ENCODE peak calls at places on chromosomes 6 and 20, in four cellular contexts. V, P, L and X are unnamed samples.

GRCh38 chr6:133761706-133762105 is 127.2 kb upstream of the TCF21 start:
- DNase-seq in V (no peak), P (no peak), L (no peak), X (no peak)

GRCh38 chr20:54524849-54525248 is 49.5 kb downstream of the DOK5 start:
- DNase-seq in V (no peak), P (no peak), L (no peak), X (no peak)

GRCh38 chr20:57325632-57326356 is 3.8 kb upstream of the SPO11 start:
- DNase-seq in V (no peak), P (no peak), L (no peak), X (no peak)

GRCh38 chr6:165676435-165677068 is 13.5 kb upstream of the PDE10A start:
- DNase-seq in V (no peak), P (no peak), L (no peak), X (no peak)

GRCh38 chr6:133802861-133803260 is 86.1 kb upstream of the TCF21 start:
- DNase-seq in V (no peak), P (no peak), L (no peak), X (no peak)

GRCh38 chr6:148370171-148370570 is 27.5 kb downstream of the SASH1 start:
- DNase-seq in V (no peak), P (no peak), L (no peak), X (no peak)

GRCh38 chr20:14193885-14194284 is 143.5 kb downstream of the FLRT3 start:
- DNase-seq in V (peak), P (no peak), L (no peak), X (no peak)

GRCh38 chr6:144678844-144679243 is 393.7 kb downstream of the UTRN start:
- DNase-seq in V (no peak), P (no peak), L (no peak), X (no peak)

GRCh38 chr20:24478584-24478983 is 9.2 kb downstream of the SYNDIG1 start:
- DNase-seq in V (no peak), P (no peak), L (no peak), X (no peak)

GRCh38 chr20:17518339-17519052 is 12.7 kb downstream of the BFSP1 start:
- DNase-seq in V (no peak), P (no peak), L (no peak), X (no peak)

GRCh38 chr20:19794941-19795340 is 36.9 kb downstream of the RIN2 start:
- DNase-seq in V (no peak), P (no peak), L (no peak), X (no peak)

GRCh38 chr20:36629719-36630340 is 16.2 kb downstream of the SLA2 start:
- DNase-seq in V (no peak), P (no peak), L (no peak), X (no peak)

GRCh38 chr6:169659820-169660610 is 41.8 kb downstream of the WDR27 start:
- DNase-seq in V (no peak), P (no peak), L (no peak), X (no peak)

GRCh38 chr6:167799033-167799933 is 27.4 kb upstream of the AFDN start:
- DNase-seq in V (no peak), P (no peak), L (no peak), X (no peak)

GRCh38 chr6:123527406-123527805 is 109.3 kb downstream of the TRDN start:
- DNase-seq in V (no peak), P (no peak), L (no peak), X (no peak)

GRCh38 chr6:154605207-154605877 is 94.9 kb upstream of the CNKSR3 start:
- DNase-seq in V (no peak), P (no peak), L (no peak), X (no peak)

GRCh38 chr6:81752084-81752968 is at the start of gene TENT5A:
- DNase-seq in V (peak), P (no peak), L (peak), X (peak)

GRCh38 chr20:18832801-18833200 is 19.2 kb downstream of the SCP2D1 start:
- DNase-seq in V (no peak), P (no peak), L (no peak), X (no peak)

GRCh38 chr6:37630281-37630799 is 67.3 kb downstream of the MDGA1 start:
- DNase-seq in V (peak), P (peak), L (peak), X (peak)

GRCh38 chr6:90048191-90048969 is 154.1 kb downstream of the GJA10 start:
- DNase-seq in V (no peak), P (no peak), L (no peak), X (no peak)

GRCh38 chr6:118783931-118784528 is 109.9 kb upstream of the ASF1A start:
- DNase-seq in V (no peak), P (no peak), L (no peak), X (no peak)

GRCh38 chr6:5359413-5359812 is 98.1 kb downstream of the FARS2 start:
- DNase-seq in V (no peak), P (no peak), L (no peak), X (no peak)

GRCh38 chr6:6729971-6730370 is 141.5 kb downstream of the LY86 start:
- DNase-seq in V (no peak), P (no peak), L (no peak), X (no peak)

GRCh38 chr20:4451487-4451886 is 270.2 kb upstream of the PRND start:
- DNase-seq in V (no peak), P (no peak), L (no peak), X (no peak)

GRCh38 chr6:129644567-129645015 is 65.4 kb downstream of the ARHGAP18 start:
- DNase-seq in V (no peak), P (no peak), L (peak), X (peak)
- TF ChIP-seq REST in V (no peak), P (no peak), L (no peak), X (no peak)

DNA sequence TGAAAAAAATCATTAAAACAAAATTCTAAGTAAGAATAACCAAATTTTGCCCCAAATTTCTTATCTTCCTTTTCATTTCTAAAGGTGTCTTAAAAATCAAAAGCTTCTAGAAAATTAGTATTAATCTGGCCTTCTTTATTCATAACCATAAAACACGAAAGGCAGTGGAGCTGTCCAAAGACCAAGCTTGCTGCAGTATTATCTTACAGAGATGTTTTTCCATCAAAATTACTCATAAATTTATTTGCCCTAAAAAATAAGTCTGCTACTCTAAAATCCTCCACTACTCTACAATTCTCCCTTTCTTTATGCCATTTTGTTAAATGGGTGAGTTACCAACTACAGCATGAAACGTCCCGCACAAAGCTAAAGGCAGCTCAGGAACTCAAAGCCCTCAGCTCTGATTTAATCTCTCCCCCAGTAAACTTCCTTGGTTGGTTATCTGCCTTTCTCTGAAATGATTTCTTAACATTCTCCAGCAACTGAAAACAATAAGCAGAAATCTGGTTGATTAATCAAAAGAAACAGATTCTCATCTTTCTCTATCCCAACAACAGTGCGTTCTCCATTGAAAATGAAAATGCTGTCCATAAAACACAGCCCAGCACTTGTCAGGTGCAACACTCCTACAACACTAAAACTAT is 2.1 kb downstream of the USP49 start:
- DNase-seq in V (no peak), P (no peak), L (no peak), X (no peak)
- TF ChIP-seq REST in V (no peak), P (no peak), L (no peak), X (no peak)

GRCh38 chr20:62145688-62146018 is 2.1 kb downstream of the SS18L1 start:
- DNase-seq in V (no peak), P (no peak), L (no peak), X (no peak)

GRCh38 chr20:62141397-62142251 is 1.6 kb downstream of the PSMA7 start:
- DNase-seq in V (no peak), P (no peak), L (no peak), X (peak)

GRCh38 chr20:62142252-62143117 is 709 bp downstream of the PSMA7 start:
- DNase-seq in V (no peak), P (no peak), L (no peak), X (no peak)

GRCh38 chr20:62143976-62144825 is 632 bp downstream of the SS18L1 start:
- DNase-seq in V (peak), P (no peak), L (no peak), X (peak)

GRCh38 chr20:62143118-62143975 is at the start of the genes PSMA7 and SS18L1:
- DNase-seq in V (peak), P (no peak), L (peak), X (peak)
- TF ChIP-seq REST in V (no peak), P (no peak), L (no peak), X (no peak)

GRCh38 chr20:32206383-32207210 is 946 bp downstream of the PLAGL2 start:
- DNase-seq in V (no peak), P (no peak), L (no peak), X (no peak)
- TF ChIP-seq REST in V (no peak), P (no peak), L (no peak), X (no peak)

GRCh38 chr6:91654844-91655192 is 1067.9 kb upstream of the MAP3K7 start:
- DNase-seq in V (no peak), P (no peak), L (no peak), X (no peak)

GRCh38 chr6:91659881-91660280 is 1073.0 kb upstream of the MAP3K7 start:
- DNase-seq in V (no peak), P (no peak), L (no peak), X (no peak)

GRCh38 chr6:91653324-91653723 is 1066.5 kb upstream of the MAP3K7 start:
- DNase-seq in V (no peak), P (no peak), L (no peak), X (no peak)

DNA sequence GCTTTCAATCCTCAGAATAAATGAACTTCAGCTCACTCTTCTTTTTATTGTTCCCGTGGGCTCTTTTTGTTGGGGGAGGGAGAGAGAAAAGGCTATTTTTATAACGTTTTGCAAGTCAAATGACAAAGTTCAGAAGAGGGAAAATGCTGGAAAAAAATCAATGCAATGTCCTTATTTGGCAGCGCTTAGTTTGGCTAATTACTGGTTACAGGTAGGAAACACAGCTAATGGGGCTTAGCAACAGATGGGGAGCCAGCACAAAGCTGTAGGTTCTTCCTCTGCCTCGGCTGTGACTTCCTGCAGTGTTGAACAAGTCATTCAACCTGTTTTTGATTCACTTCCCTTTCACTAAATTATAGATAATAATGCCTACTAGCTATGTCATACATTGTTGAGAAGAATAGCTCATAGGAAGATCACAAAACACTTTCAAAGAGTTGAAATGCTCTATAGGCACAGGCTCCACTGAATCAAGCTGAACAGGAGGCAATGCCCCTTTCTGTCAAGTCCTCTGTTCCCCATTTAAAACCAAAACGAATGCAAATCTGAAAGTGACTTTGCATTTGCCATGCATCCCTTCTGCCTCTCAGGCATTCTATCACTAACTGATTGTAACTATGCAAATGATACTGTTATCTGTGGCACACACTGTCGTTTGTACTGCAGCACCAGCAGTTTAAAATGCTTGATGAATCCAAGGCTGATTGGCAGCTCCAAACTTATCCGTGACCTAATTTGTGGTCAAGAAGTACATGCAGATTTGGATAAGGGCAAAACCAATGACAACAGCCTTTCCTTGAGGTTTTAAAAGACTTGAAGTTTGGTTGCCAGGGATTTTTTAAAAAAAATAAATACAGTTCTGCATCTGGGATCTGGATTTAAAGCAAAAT is 1067.3 kb upstream of the MAP3K7 start:
- DNase-seq in V (no peak), P (no peak), L (no peak), X (no peak)
- TF ChIP-seq REST in V (no peak), P (no peak), L (no peak), X (no peak)

DNA sequence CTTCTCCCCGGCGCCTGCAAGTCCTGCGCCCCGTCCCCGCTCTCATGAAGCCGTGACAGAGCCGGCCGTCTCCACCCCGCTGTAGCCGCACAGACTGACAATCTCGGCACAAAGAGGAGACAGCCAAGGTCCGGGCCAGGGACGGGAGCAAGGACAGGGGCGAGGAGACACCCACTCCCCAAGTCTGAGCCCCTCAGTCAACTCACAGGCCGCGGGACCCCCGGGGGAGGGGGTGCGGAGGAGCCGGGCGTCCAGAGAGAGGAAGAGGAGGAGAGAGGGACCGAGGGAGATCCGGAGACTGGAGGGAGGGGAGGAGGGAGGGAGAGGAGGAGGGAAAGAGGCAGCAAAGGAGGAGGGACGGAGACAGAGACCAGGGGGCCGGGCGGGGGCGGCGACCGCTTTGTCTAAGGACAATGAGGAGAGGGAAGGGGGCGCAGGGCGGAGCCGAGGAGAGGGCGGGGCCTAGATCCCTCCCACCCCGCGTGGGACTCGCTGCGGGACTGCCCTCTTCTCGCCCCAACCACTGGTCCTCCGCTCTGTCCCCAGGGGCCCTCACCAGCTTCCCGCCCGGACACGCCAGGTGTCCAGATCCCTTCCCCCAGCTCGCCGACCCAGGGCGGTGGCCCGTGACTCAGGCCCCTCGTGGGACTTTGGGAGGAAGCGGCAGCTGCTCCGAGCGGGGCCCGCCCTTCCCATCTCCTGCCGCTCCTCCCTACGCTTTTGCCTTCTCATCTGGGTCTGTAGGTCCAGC is 638 bp upstream of the PPP1R18 start:
- DNase-seq in V (peak), P (peak), L (no peak), X (peak)
- TF ChIP-seq REST in V (no peak), P (no peak), L (no peak), X (no peak)

GRCh38 chr6:44868905-44869304 is 459.2 kb upstream of the RUNX2 start:
- DNase-seq in V (no peak), P (no peak), L (no peak), X (no peak)

GRCh38 chr6:44868335-44868668 is 459.8 kb upstream of the RUNX2 start:
- DNase-seq in V (no peak), P (no peak), L (no peak), X (no peak)

GRCh38 chr6:44867561-44868334 is 460.4 kb upstream of the RUNX2 start:
- DNase-seq in V (no peak), P (no peak), L (no peak), X (no peak)

GRCh38 chr6:44869321-44869897 is 458.7 kb upstream of the RUNX2 start:
- DNase-seq in V (no peak), P (no peak), L (no peak), X (peak)
- TF ChIP-seq REST in V (no peak), P (no peak), L (no peak), X (no peak)

DNA sequence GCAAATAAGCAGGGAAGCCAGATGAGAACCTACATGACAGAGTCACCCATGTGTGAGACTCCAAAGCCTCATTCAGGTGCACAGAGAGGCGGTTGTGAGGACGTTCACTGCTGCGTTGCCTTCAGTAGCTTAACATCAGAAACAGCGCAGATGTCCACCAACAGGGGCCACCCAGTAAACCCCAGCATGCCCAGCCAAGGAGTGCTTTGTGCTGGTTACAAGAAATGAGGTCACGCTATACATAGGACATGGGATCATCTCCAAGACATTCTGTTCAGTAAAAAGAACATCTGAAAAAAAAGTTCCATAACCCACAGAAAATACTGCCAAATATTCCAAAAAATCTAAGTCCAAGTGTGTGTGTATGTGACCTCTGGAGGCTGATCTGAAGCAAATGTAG is 16.0 kb downstream of the SLC52A3 start:
- DNase-seq in V (no peak), P (no peak), L (no peak), X (no peak)
- TF ChIP-seq REST in V (no peak), P (no peak), L (no peak), X (no peak)

GRCh38 chr20:44887466-44887865 is 2.0 kb downstream of the YWHAB start:
- DNase-seq in V (no peak), P (no peak), L (no peak), X (no peak)
- TF ChIP-seq REST in V (no peak), P (no peak), L (no peak), X (no peak)